ENCODE peak calls at places on chromosomes 2 and 18, in eight cellular contexts. A, U, E, N, D, O, J and L are unnamed samples.

GRCh38 chr2:37634914-37635358 is 36.5 kb downstream of the CDC42EP3 start:
- DNase-seq in A (no peak), U (no peak), E (no peak), N (no peak), D (no peak), O (no peak), J (no peak), L (no peak)

GRCh38 chr2:197010200-197011020 is 83.9 kb upstream of the PGAP1 start:
- DNase-seq in A (no peak), U (no peak), E (no peak), N (no peak), D (no peak), O (peak), J (no peak), L (peak)

GRCh38 chr2:224722250-224722649 is 6.1 kb upstream of the CCDC195 start:
- DNase-seq in A (no peak), U (no peak), E (peak), N (peak), D (no peak), O (peak), J (no peak), L (peak)

GRCh38 chr18:78580835-78581339 is 398.7 kb upstream of the SALL3 start:
- DNase-seq in A (no peak), U (no peak), E (no peak), N (no peak), D (no peak), O (no peak), J (no peak), L (no peak)

GRCh38 chr18:46414863-46415262 is 242.2 kb downstream of the LOXHD1 start:
- DNase-seq in A (no peak), U (no peak), E (no peak), N (no peak), D (no peak), O (peak), J (no peak), L (no peak)

GRCh38 chr18:76627444-76627843 is 132.4 kb upstream of the ZNF516 start:
- DNase-seq in A (no peak), U (no peak), E (no peak), N (no peak), D (no peak), O (no peak), J (no peak), L (no peak)

GRCh38 chr2:144508162-144508765 is 11.7 kb downstream of the ZEB2 start:
- DNase-seq in A (peak), U (no peak), E (peak), N (no peak), D (no peak), O (no peak), J (no peak), L (no peak)

GRCh38 chr2:43106767-43107527 is 119.5 kb downstream of the ZFP36L2 start:
- DNase-seq in A (no peak), U (no peak), E (no peak), N (no peak), D (no peak), O (no peak), J (peak), L (no peak)